ENCODE peak calls at places on chromosomes 7 and 10, in six cellular contexts. X is mammary epithelial cell, T is IMR-90, Y is bronchial epithelial cell, O is heart left ventricle, B is iPS DF 6.9. C is an unnamed sample. For H3K27me3, the result is how much of the 10 kb centered on the place peaks cover.

GRCh38 chr7:77799078-77799964 is 748 bp downstream of the PHTF2 start:
- DNase-seq in X (peak), T (peak), Y (peak), O (peak), B (no peak), C (no peak)

GRCh38 chr10:4775808-4776207 is 50.2 kb upstream of the AKR1E2 start:
- DNase-seq in X (peak), T (peak), Y (peak), O (no peak), B (no peak), C (no peak)

GRCh38 chr7:139813689-139814088 is 15.4 kb upstream of the TBXAS1 start:
- DNase-seq in X (no peak), T (no peak), Y (no peak), O (no peak), B (no peak), C (no peak)

GRCh38 chr10:68073631-68074403 is 1.3 kb downstream of the HERC4 start:
- DNase-seq in X (peak), T (peak), Y (peak), O (no peak), B (no peak), C (no peak)

GRCh38 chr10:667096-667495 is 22.4 kb downstream of the DIP2C start:
- DNase-seq in X (no peak), T (no peak), Y (no peak), O (no peak), B (no peak), C (no peak)

GRCh38 chr7:33627741-33628140 is 277.6 kb upstream of the BMPER start:
- DNase-seq in X (no peak), T (no peak), Y (no peak), O (no peak), B (no peak), C (no peak)

GRCh38 chr10:76024460-76025123 is 593.2 kb downstream of the LRMDA start:
- DNase-seq in X (no peak), T (no peak), Y (no peak), O (no peak), B (no peak), C (no peak)

GRCh38 chr7:30563326-30563942 is 31.2 kb upstream of the GARS1 start:
- DNase-seq in X (peak), T (peak), Y (peak), O (no peak), B (no peak), C (no peak)

GRCh38 chr10:49616421-49617230 is 2.8 kb downstream of the CHAT start:
- DNase-seq in X (no peak), T (no peak), Y (no peak), O (no peak), B (no peak), C (no peak)

GRCh38 chr7:70654979-70655378 is 477.0 kb upstream of the GALNT17 start:
- DNase-seq in X (no peak), T (no peak), Y (no peak), O (peak), B (no peak), C (no peak)

GRCh38 chr7:143487566-143487965 is 9.9 kb downstream of the TAS2R41 start:
- DNase-seq in X (no peak), T (peak), Y (no peak), O (peak), B (no peak), C (no peak)

GRCh38 chr10:113754125-113754524 is 2.6 kb downstream of the PLEKHS1 start:
- DNase-seq in X (no peak), T (no peak), Y (no peak), O (no peak), B (no peak), C (no peak)

GRCh38 chr10:88122571-88122970 is 259.1 kb downstream of the PTEN start:
- DNase-seq in X (no peak), T (no peak), Y (no peak), O (no peak), B (no peak), C (no peak)

GRCh38 chr10:111748184-111748583 is 435.4 kb downstream of the GPAM start:
- DNase-seq in X (no peak), T (no peak), Y (no peak), O (no peak), B (no peak), C (no peak)

DNA sequence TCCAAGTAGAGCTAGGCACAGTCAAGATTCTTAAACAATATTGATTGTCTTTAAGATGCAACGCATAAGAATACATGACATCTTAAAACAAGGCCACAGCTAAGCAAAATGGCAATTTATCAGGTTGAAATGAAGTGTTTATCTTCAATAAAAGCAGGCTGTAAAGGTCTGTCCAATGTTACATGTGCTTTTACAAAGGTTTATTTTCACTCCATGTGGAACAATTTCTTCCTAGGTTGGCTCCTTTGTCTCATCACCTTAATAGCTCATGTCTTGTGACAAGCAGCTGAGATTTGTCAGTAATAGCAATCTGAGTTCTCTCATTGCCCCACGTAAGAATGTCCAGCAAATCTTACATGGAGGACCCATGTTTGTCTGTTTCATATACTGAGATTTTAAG is 437.6 kb downstream of the GPAM start:
- DNase-seq in X (no peak), T (no peak), Y (no peak), O (no peak), B (no peak), C (no peak)
- H3K4me3 ChIP-seq in X (no peak), T (no peak), Y (no peak), O (no peak), B (no peak), C (no peak)

DNA sequence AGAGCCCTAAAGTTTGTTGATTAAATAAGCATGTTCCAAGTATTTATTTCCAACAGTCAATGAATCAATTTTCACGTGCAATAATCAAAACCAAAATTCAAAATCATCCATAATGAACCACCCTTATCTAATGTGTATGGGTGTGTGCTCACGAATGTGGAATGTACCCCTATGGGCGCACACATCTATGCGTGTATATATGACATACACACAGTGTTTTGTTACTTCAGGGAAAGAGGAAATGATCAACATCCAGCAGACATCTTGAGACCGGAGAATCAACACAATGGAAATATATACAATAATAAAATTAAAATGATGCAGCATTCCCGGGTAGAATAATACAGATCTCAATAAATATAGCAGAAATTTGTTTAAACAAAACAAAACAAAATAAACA is 3.3 kb downstream of the FEZF1 start:
- DNase-seq in X (no peak), T (no peak), Y (no peak), O (no peak), B (no peak), C (no peak)
- H3K27me3 ChIP-seq in X (half or more), T (half or more), Y (half or more), O (half or more), B (half or more), C (under half)

DNA sequence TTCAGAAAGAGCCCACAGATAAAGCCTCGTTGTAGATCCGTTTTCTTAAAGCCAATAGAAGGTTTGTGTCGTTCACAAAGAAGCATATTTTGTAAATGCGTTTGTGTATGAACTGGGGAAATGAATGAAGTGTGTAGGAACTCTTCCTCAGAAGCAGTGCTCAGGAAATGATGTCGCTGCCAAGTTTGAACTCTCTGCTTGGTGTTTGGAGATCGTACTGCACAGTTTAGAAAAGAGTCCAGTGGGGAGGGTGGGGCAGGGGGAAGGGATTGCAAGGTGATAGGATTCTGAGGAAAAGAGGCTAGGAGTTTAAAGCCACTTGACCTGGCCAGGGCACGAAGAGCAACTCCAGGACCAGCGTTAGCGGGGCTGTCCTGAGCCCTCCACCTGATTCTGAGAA is 122.2 kb downstream of the CUBN start:
- DNase-seq in X (no peak), T (no peak), Y (no peak), O (no peak), B (no peak), C (no peak)
- H3K4me3 ChIP-seq in X (no peak), T (no peak), Y (no peak), O (no peak), B (no peak), C (no peak)

GRCh38 chr10:100507357-100507732 is 12.3 kb downstream of the SEC31B start:
- DNase-seq in X (no peak), T (no peak), Y (no peak), O (no peak), B (no peak), C (no peak)
- H3K27me3 ChIP-seq in X (under half), T (under half), Y (under half), O (under half), B (under half), C (under half)

DNA sequence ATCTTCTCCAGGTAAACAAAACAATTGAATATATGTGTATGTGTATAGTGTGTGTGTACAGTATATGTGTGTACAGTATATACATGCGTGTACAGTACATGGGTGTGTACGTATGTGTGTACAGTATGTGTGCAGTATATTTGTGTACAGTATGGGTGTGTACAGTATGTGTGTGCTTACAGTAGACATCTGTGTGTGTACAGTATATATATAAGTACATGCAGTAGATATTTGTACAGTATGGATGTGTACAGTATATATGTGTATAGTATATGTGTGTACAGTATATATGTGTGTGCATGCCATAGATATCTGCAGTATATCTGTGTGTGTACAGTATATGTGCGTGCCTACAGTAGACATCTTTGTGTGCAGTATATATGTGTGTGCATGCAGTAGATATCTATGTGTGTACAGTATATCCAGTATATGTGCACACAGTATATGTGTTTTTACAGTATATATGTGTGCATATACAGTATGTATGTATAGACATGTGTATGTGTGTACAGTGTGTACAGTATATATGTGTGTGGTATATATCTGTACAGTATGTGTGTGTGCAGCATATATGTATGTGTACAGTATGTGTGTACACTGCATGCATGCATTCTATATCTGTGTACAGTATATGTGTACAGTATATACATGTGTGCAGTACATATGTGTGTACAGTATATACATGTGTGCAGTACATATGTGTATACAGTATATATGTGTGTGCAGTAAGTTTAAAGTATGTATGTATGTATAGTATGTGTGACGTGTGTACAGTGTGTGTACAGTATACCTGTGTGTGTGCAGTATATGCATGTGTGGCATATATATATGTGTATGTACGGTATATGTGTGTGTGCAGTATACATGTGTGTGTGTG is 37.3 kb upstream of the SLC39A12 start:
- DNase-seq in X (no peak), T (no peak), Y (no peak), O (no peak), B (no peak), C (no peak)
- H3K4me3 ChIP-seq in X (no peak), T (no peak), Y (no peak), O (no peak), B (no peak), C (no peak)

GRCh38 chr7:20331912-20332317 is 1.2 kb downstream of the ITGB8 start:
- DNase-seq in X (peak), T (no peak), Y (no peak), O (no peak), B (no peak), C (no peak)

GRCh38 chr7:20330797-20331230 is at the start of gene ITGB8:
- DNase-seq in X (no peak), T (no peak), Y (no peak), O (peak), B (no peak), C (no peak)

GRCh38 chr7:20330176-20330796 is 414 bp upstream of the ITGB8 start:
- DNase-seq in X (peak), T (peak), Y (peak), O (peak), B (no peak), C (peak)

GRCh38 chr7:20329389-20330175 is 1.1 kb upstream of the ITGB8 start:
- DNase-seq in X (peak), T (peak), Y (peak), O (peak), B (no peak), C (peak)

GRCh38 chr7:20331231-20331880 is 656 bp downstream of the ITGB8 start:
- DNase-seq in X (no peak), T (peak), Y (no peak), O (peak), B (no peak), C (peak)
- H3K27me3 ChIP-seq in X (under half), T (under half), Y (under half), O (under half), B (under half), C (under half)

GRCh38 chr7:73606801-73607691 is 17.3 kb downstream of the MLXIPL start:
- DNase-seq in X (no peak), T (peak), Y (no peak), O (peak), B (no peak), C (peak)
- H3K4me3 ChIP-seq in X (no peak), T (no peak), Y (no peak), O (no peak), B (peak), C (no peak)

DNA sequence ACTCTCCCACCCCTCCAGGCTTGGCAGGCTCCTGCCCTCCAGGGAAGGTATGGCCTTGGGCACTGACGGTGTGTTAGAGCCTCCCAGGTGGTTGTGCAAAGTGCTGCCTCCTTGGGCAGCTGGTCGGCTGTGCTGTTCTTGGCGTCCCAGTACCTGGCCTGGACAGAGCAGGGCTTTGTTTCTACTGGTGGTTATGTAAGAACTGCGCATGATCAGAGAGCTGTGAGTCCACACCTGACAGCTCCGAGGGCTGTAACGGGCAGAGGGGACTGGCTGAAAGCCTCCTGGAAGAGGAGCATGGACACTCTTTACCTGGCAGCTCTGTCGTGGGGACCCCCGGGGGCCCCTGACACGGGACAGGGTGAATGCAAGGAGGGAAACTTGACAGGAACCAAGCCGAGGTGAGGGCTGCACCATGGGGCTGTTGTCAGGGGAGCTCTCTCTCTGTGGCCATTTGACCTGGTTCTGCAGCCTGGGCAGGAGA is 3.1 kb upstream of the SFRP5 start:
- DNase-seq in X (peak), T (no peak), Y (peak), O (no peak), B (no peak), C (no peak)
- H3K27me3 ChIP-seq in X (under half), T (half or more), Y (under half), O (under half), B (under half), C (under half)

GRCh38 chr10:93481931-93482834 is at the start of gene MYOF:
- DNase-seq in X (peak), T (peak), Y (peak), O (peak), B (no peak), C (peak)

GRCh38 chr10:93476756-93477155 is 5.4 kb downstream of the MYOF start:
- DNase-seq in X (no peak), T (no peak), Y (no peak), O (no peak), B (no peak), C (no peak)

GRCh38 chr10:93478873-93479272 is 3.3 kb downstream of the MYOF start:
- DNase-seq in X (no peak), T (no peak), Y (no peak), O (no peak), B (no peak), C (no peak)

GRCh38 chr10:93485690-93486089 is 3.6 kb upstream of the MYOF start:
- DNase-seq in X (no peak), T (no peak), Y (no peak), O (no peak), B (no peak), C (no peak)

GRCh38 chr10:93481213-93481930 is 762 bp downstream of the MYOF start:
- DNase-seq in X (peak), T (no peak), Y (no peak), O (no peak), B (no peak), C (no peak)
- H3K4me3 ChIP-seq in X (peak), T (peak), Y (peak), O (peak), B (no peak), C (peak)

GRCh38 chr10:133565441-133566294 is at the start of gene SYCE1:
- DNase-seq in X (no peak), T (no peak), Y (no peak), O (no peak), B (no peak), C (no peak)
- H3K27me3 ChIP-seq in X (under half), T (under half), Y (under half), O (under half), B (under half), C (under half)